ENCODE peak calls at places on chromosome 21, in four cellular contexts. One of them, this sample, is unnamed.

GRCh38 chr21:16198546-16198945 is 468.8 kb downstream of the USP25 start:
- DNase-seq in NCI-H774: no peak
- DNase-seq in stomach: no peak
- DNase-seq in T-helper 1 cell: no peak
- DNase-seq in this sample: no peak

GRCh38 chr21:32253215-32253641 is 25.6 kb downstream of the MIS18A start:
- DNase-seq in NCI-H774: no peak
- DNase-seq in stomach: no peak
- DNase-seq in T-helper 1 cell: no peak
- DNase-seq in this sample: no peak

GRCh38 chr21:25385912-25386474 is 221.3 kb downstream of the MRPL39 start:
- DNase-seq in NCI-H774: peak; percentile 39
- DNase-seq in T-helper 1 cell: no peak
- DNase-seq in stomach: peak; percentile 38
- DNase-seq in this sample: peak; percentile 61

GRCh38 chr21:32457360-32457840 is 44.9 kb downstream of the EVA1C start:
- DNase-seq in stomach: peak; percentile 72
- DNase-seq in T-helper 1 cell: no peak
- DNase-seq in NCI-H774: no peak
- DNase-seq in this sample: no peak

GRCh38 chr21:45973475-45974072 is 8.0 kb upstream of the COL6A1 start:
- DNase-seq in T-helper 1 cell: peak; percentile 45
- DNase-seq in stomach: peak; percentile 66
- DNase-seq in NCI-H774: no peak
- DNase-seq in this sample: peak; percentile 71

GRCh38 chr21:33383056-33383888 is 19.9 kb upstream of the IFNGR2 start:
- DNase-seq in T-helper 1 cell: peak; percentile 51
- DNase-seq in NCI-H774: no peak
- DNase-seq in stomach: peak; percentile 68
- DNase-seq in this sample: no peak

GRCh38 chr21:36434144-36434543 is 45.8 kb downstream of the CLDN14 start:
- DNase-seq in NCI-H774: no peak
- DNase-seq in T-helper 1 cell: no peak
- DNase-seq in stomach: no peak
- DNase-seq in this sample: no peak

GRCh38 chr21:30486180-30486579 is 1.1 kb downstream of the KRTAP19-2 start:
- DNase-seq in NCI-H774: no peak
- DNase-seq in stomach: no peak
- DNase-seq in T-helper 1 cell: no peak
- DNase-seq in this sample: no peak

GRCh38 chr21:38048241-38048640 is 132.0 kb upstream of the KCNJ6 start:
- DNase-seq in T-helper 1 cell: no peak
- DNase-seq in NCI-H774: peak; percentile 87
- DNase-seq in stomach: no peak
- DNase-seq in this sample: peak; percentile 76

GRCh38 chr21:45152265-45152746 is 77.9 kb downstream of the ADARB1 start:
- DNase-seq in NCI-H774: no peak
- DNase-seq in T-helper 1 cell: no peak
- DNase-seq in stomach: peak; percentile 31
- DNase-seq in this sample: peak; percentile 68

GRCh38 chr21:16588433-16588860 is 858.7 kb downstream of the USP25 start:
- DNase-seq in stomach: peak; percentile 31
- DNase-seq in T-helper 1 cell: no peak
- DNase-seq in NCI-H774: no peak
- DNase-seq in this sample: no peak

GRCh38 chr21:38852708-38853107 is 47.0 kb downstream of the ETS2 start:
- DNase-seq in NCI-H774: no peak
- DNase-seq in T-helper 1 cell: no peak
- DNase-seq in stomach: no peak
- DNase-seq in this sample: no peak

GRCh38 chr21:17370263-17370662 is 142.6 kb upstream of the CXADR start:
- DNase-seq in NCI-H774: no peak
- DNase-seq in stomach: peak; percentile 65
- DNase-seq in T-helper 1 cell: no peak
- DNase-seq in this sample: no peak

GRCh38 chr21:35319684-35320083 is 270.6 kb upstream of the RUNX1 start:
- DNase-seq in stomach: no peak
- DNase-seq in T-helper 1 cell: no peak
- DNase-seq in NCI-H774: no peak
- DNase-seq in this sample: no peak

GRCh38 chr21:46639489-46640386 is 4.3 kb downstream of the PRMT2 start:
- DNase-seq in stomach: no peak
- DNase-seq in NCI-H774: no peak
- DNase-seq in T-helper 1 cell: no peak
- DNase-seq in this sample: no peak

GRCh38 chr21:15058718-15059316 is 6.0 kb downstream of the NRIP1 start:
- DNase-seq in NCI-H774: no peak
- DNase-seq in T-helper 1 cell: no peak
- DNase-seq in stomach: no peak
- DNase-seq in this sample: no peak

GRCh38 chr21:42733037-42733632 is 79.7 kb downstream of the PDE9A start:
- DNase-seq in NCI-H774: no peak
- DNase-seq in T-helper 1 cell: no peak
- DNase-seq in stomach: no peak
- DNase-seq in this sample: no peak

GRCh38 chr21:42364304-42364865 is 1.9 kb downstream of the TFF1 start:
- DNase-seq in T-helper 1 cell: no peak
- DNase-seq in NCI-H774: no peak
- DNase-seq in stomach: no peak
- DNase-seq in this sample: no peak

GRCh38 chr21:41888749-41889376 is 9.7 kb upstream of the PRDM15 start:
- DNase-seq in T-helper 1 cell: no peak
- DNase-seq in NCI-H774: no peak
- DNase-seq in stomach: no peak
- DNase-seq in this sample: no peak

GRCh38 chr21:34545079-34545884 is 33.3 kb upstream of the KCNE1 start:
- DNase-seq in T-helper 1 cell: no peak
- DNase-seq in stomach: no peak
- DNase-seq in NCI-H774: no peak
- DNase-seq in this sample: no peak

GRCh38 chr21:43721939-43722338 is 3.0 kb downstream of the PDXK start:
- DNase-seq in stomach: no peak
- DNase-seq in T-helper 1 cell: no peak
- DNase-seq in NCI-H774: no peak
- DNase-seq in this sample: no peak

GRCh38 chr21:32726742-32727477 is 903 bp downstream of the SYNJ1 start:
- DNase-seq in T-helper 1 cell: no peak
- DNase-seq in NCI-H774: no peak
- DNase-seq in stomach: no peak
- DNase-seq in this sample: no peak

GRCh38 chr21:26925122-26925521 is 41.8 kb downstream of the ADAMTS5 start:
- DNase-seq in stomach: no peak
- DNase-seq in NCI-H774: no peak
- DNase-seq in T-helper 1 cell: no peak
- DNase-seq in this sample: no peak

GRCh38 chr21:35316933-35317332 is 267.8 kb upstream of the RUNX1 start:
- DNase-seq in stomach: no peak
- DNase-seq in T-helper 1 cell: no peak
- DNase-seq in NCI-H774: no peak
- DNase-seq in this sample: no peak

GRCh38 chr21:35138665-35139381 is 89.7 kb upstream of the RUNX1 start:
- DNase-seq in stomach: no peak
- DNase-seq in NCI-H774: no peak
- DNase-seq in T-helper 1 cell: no peak
- DNase-seq in this sample: no peak

GRCh38 chr21:9837946-9838801 is 683.2 kb upstream of the TPTE start:
- DNase-seq in stomach: no peak
- DNase-seq in NCI-H774: no peak
- DNase-seq in T-helper 1 cell: no peak
- DNase-seq in this sample: no peak

GRCh38 chr21:33539612-33540011 is 2.3 kb downstream of the GART start:
- DNase-seq in stomach: no peak
- DNase-seq in T-helper 1 cell: no peak
- DNase-seq in NCI-H774: no peak
- DNase-seq in this sample: no peak

GRCh38 chr21:20882462-20883415 is 115.5 kb upstream of the NCAM2 start:
- DNase-seq in T-helper 1 cell: no peak
- DNase-seq in stomach: peak; percentile 47
- DNase-seq in NCI-H774: peak; percentile 41
- DNase-seq in this sample: peak; percentile 22

GRCh38 chr21:42536601-42537000 is 22.9 kb downstream of the SLC37A1 start:
- DNase-seq in stomach: no peak
- DNase-seq in NCI-H774: no peak
- DNase-seq in T-helper 1 cell: no peak
- DNase-seq in this sample: no peak

GRCh38 chr21:22552390-22552789 is 1554.2 kb downstream of the NCAM2 start:
- DNase-seq in T-helper 1 cell: no peak
- DNase-seq in NCI-H774: no peak
- DNase-seq in stomach: no peak
- DNase-seq in this sample: no peak

This sample was measured in SHP77.